ENCODE peak calls at places on chromosomes 2 and 18, in five cellular contexts. One of them, this sample, is unnamed. For H3K36me3, the result is how much of the 10 kb centered on the place peaks cover.

GRCh38 chr2:101463885-101464653 is 10.8 kb downstream of the RFX8 start:
- DNase-seq in kidney: no peak
- DNase-seq in IMR-90: peak
- DNase-seq in K562: no peak
- DNase-seq in H1: no peak
- DNase-seq in this sample: no peak

GRCh38 chr2:37829202-37829601 is 95.9 kb upstream of the RMDN2 start:
- DNase-seq in kidney: peak
- DNase-seq in IMR-90: peak
- DNase-seq in K562: no peak
- DNase-seq in H1: no peak
- DNase-seq in this sample: no peak

GRCh38 chr2:105895995-105896764 is 151.5 kb downstream of the NCK2 start:
- DNase-seq in kidney: no peak
- DNase-seq in IMR-90: no peak
- DNase-seq in K562: no peak
- DNase-seq in H1: no peak
- DNase-seq in this sample: no peak

GRCh38 chr2:45708501-45708900 is 57.0 kb downstream of the PRKCE start:
- DNase-seq in kidney: no peak
- DNase-seq in IMR-90: no peak
- DNase-seq in K562: no peak
- DNase-seq in H1: no peak
- DNase-seq in this sample: no peak

GRCh38 chr2:27663463-27664244 is at the start of the genes SLC4A1AP and SUPT7L:
- DNase-seq in kidney: peak
- DNase-seq in IMR-90: peak
- DNase-seq in K562: peak
- DNase-seq in H1: peak
- DNase-seq in this sample: peak

GRCh38 chr18:35511833-35512232 is 14.1 kb upstream of the INO80C start:
- DNase-seq in kidney: no peak
- DNase-seq in IMR-90: no peak
- DNase-seq in K562: no peak
- DNase-seq in H1: no peak
- DNase-seq in this sample: peak

GRCh38 chr2:142220239-142220638 is 89.4 kb upstream of the LRP1B start:
- DNase-seq in kidney: no peak
- DNase-seq in IMR-90: no peak
- DNase-seq in K562: no peak
- DNase-seq in H1: no peak
- DNase-seq in this sample: no peak

GRCh38 chr2:197369228-197369945 is 58.8 kb upstream of the ANKRD44 start:
- DNase-seq in kidney: no peak
- DNase-seq in IMR-90: no peak
- DNase-seq in K562: no peak
- DNase-seq in H1: no peak
- DNase-seq in this sample: no peak

GRCh38 chr2:235139956-235140800 is 188.4 kb downstream of the SH3BP4 start:
- DNase-seq in kidney: no peak
- DNase-seq in IMR-90: no peak
- DNase-seq in K562: no peak
- DNase-seq in H1: no peak
- DNase-seq in this sample: no peak

GRCh38 chr2:119352357-119352756 is 14.3 kb downstream of the C2orf76 start:
- DNase-seq in kidney: no peak
- DNase-seq in IMR-90: no peak
- DNase-seq in K562: no peak
- DNase-seq in H1: no peak
- DNase-seq in this sample: no peak

GRCh38 chr2:80238692-80239469 is 65.7 kb downstream of the LRRTM1 start:
- DNase-seq in kidney: no peak
- DNase-seq in IMR-90: peak
- DNase-seq in K562: peak
- DNase-seq in H1: no peak
- DNase-seq in this sample: peak

GRCh38 chr2:157936464-157936863 is 60.3 kb upstream of the ACVR1 start:
- DNase-seq in kidney: no peak
- DNase-seq in IMR-90: no peak
- DNase-seq in K562: no peak
- DNase-seq in H1: no peak
- DNase-seq in this sample: no peak

GRCh38 chr2:240293865-240294461 is 141.5 kb upstream of the GPC1 start:
- DNase-seq in kidney: no peak
- DNase-seq in IMR-90: peak
- DNase-seq in K562: no peak
- DNase-seq in H1: no peak
- DNase-seq in this sample: no peak

GRCh38 chr2:175766880-175767279 is 235.2 kb downstream of the LNPK start:
- DNase-seq in kidney: no peak
- DNase-seq in IMR-90: peak
- DNase-seq in K562: no peak
- DNase-seq in H1: no peak
- DNase-seq in this sample: no peak

GRCh38 chr2:142980246-142981068 is 103.0 kb downstream of the KYNU start:
- DNase-seq in kidney: no peak
- DNase-seq in IMR-90: peak
- DNase-seq in K562: no peak
- DNase-seq in H1: no peak
- DNase-seq in this sample: no peak

GRCh38 chr18:74063023-74063422 is 84.6 kb downstream of the FBXO15 start:
- DNase-seq in kidney: no peak
- DNase-seq in IMR-90: no peak
- DNase-seq in K562: peak
- DNase-seq in H1: no peak
- DNase-seq in this sample: no peak

GRCh38 chr2:309148-309969 is 21.5 kb upstream of the ALKAL2 start:
- DNase-seq in kidney: no peak
- DNase-seq in IMR-90: no peak
- DNase-seq in K562: peak
- DNase-seq in H1: peak
- DNase-seq in this sample: no peak

GRCh38 chr18:63320690-63321265 is 1.2 kb upstream of the BCL2 start:
- DNase-seq in kidney: peak
- DNase-seq in IMR-90: peak
- DNase-seq in K562: peak
- DNase-seq in H1: no peak
- DNase-seq in this sample: peak

GRCh38 chr2:58237741-58238140 is 3.4 kb downstream of the FANCL start:
- DNase-seq in kidney: no peak
- DNase-seq in IMR-90: no peak
- DNase-seq in K562: no peak
- DNase-seq in H1: no peak
- DNase-seq in this sample: no peak

GRCh38 chr2:46351388-46352141 is 54.4 kb downstream of the EPAS1 start:
- DNase-seq in kidney: peak
- DNase-seq in IMR-90: no peak
- DNase-seq in K562: no peak
- DNase-seq in H1: no peak
- DNase-seq in this sample: no peak

GRCh38 chr2:164868563-164869419 is 27.2 kb upstream of the COBLL1 start:
- DNase-seq in kidney: no peak
- DNase-seq in IMR-90: no peak
- DNase-seq in K562: no peak
- DNase-seq in H1: no peak
- DNase-seq in this sample: no peak

GRCh38 chr2:224398289-224398688 is 3.6 kb downstream of the FAM124B start:
- DNase-seq in kidney: no peak
- DNase-seq in IMR-90: no peak
- DNase-seq in K562: no peak
- DNase-seq in H1: no peak
- DNase-seq in this sample: no peak

GRCh38 chr2:118431997-118432396 is 343.7 kb downstream of the INSIG2 start:
- DNase-seq in kidney: no peak
- DNase-seq in IMR-90: no peak
- DNase-seq in K562: no peak
- DNase-seq in H1: no peak
- DNase-seq in this sample: no peak

GRCh38 chr2:62404948-62405347 is 101.0 kb downstream of the TMEM17 start:
- DNase-seq in kidney: no peak
- DNase-seq in IMR-90: no peak
- DNase-seq in K562: no peak
- DNase-seq in H1: no peak
- DNase-seq in this sample: no peak
- TF ChIP-seq CTCF in kidney: no peak
- TF ChIP-seq CTCF in IMR-90: no peak
- TF ChIP-seq CTCF in K562: no peak
- TF ChIP-seq CTCF in H1: no peak
- TF ChIP-seq CTCF in this sample: no peak

GRCh38 chr2:74865770-74866674 is 32.1 kb downstream of the HK2 start:
- DNase-seq in kidney: no peak
- DNase-seq in IMR-90: no peak
- DNase-seq in K562: no peak
- DNase-seq in H1: no peak
- DNase-seq in this sample: no peak

GRCh38 chr2:74863802-74864248 is 29.9 kb downstream of the HK2 start:
- DNase-seq in kidney: no peak
- DNase-seq in IMR-90: no peak
- DNase-seq in K562: no peak
- DNase-seq in H1: no peak
- DNase-seq in this sample: peak

GRCh38 chr2:74867841-74868658 is 34.1 kb downstream of the HK2 start:
- DNase-seq in kidney: no peak
- DNase-seq in IMR-90: peak
- DNase-seq in K562: no peak
- DNase-seq in H1: no peak
- DNase-seq in this sample: no peak

GRCh38 chr2:74862268-74862964 is 28.5 kb downstream of the HK2 start:
- DNase-seq in kidney: no peak
- DNase-seq in IMR-90: no peak
- DNase-seq in K562: peak
- DNase-seq in H1: no peak
- DNase-seq in this sample: peak

GRCh38 chr2:74864728-74865722 is 31.1 kb downstream of the HK2 start:
- DNase-seq in kidney: no peak
- DNase-seq in IMR-90: peak
- DNase-seq in K562: peak
- DNase-seq in H1: no peak
- DNase-seq in this sample: no peak
- H3K36me3 ChIP-seq in kidney: under half
- H3K36me3 ChIP-seq in IMR-90: under half
- H3K36me3 ChIP-seq in K562: half or more
- H3K36me3 ChIP-seq in H1: under half
- H3K36me3 ChIP-seq in this sample: under half

DNA sequence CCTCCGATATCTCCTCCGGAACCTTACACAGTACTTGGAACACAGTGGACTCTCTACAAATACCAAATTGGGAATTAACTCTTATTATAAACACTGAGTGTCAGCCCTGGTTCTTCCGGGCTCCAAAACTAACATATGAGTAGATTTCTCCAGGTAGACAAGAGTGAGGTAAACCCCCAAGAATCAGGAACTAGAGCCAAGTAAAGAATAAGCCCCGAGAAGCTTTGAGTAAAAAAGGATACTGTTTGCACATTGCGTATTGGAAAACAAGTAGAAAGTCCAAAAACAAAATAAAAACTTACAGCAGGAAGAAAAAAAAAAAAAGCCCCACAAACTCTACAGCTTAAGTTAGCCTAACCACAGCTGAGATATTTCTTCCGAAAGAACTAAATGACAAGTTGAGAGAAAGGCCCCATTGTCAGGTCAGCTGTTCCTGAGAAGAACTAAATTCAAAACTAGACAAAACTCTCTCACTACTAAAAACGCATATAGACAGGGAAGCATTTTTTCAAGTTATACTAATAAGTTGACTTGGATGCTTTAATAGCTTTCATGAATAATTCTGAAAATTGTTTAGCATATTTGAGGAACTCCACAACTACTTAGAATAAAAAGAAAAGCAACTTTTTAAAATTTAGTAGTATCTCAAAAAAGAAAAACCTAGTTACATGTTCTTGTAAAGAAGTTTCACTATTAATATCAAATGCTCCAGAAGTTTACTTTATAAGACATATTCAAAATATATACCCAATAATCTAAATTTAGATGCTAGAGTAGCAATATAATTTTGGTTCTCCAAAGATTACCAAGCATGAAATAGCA is 4.3 kb upstream of the HAAO start:
- DNase-seq in kidney: no peak
- DNase-seq in IMR-90: no peak
- DNase-seq in K562: no peak
- DNase-seq in H1: no peak
- DNase-seq in this sample: no peak
- H3K9ac ChIP-seq in kidney: no peak
- H3K9ac ChIP-seq in IMR-90: no peak
- H3K9ac ChIP-seq in K562: no peak
- H3K9ac ChIP-seq in H1: no peak
- H3K9ac ChIP-seq in this sample: no peak

GRCh38 chr2:220782609-220783113 is 789.4 kb downstream of the EPHA4 start:
- DNase-seq in kidney: no peak
- DNase-seq in IMR-90: no peak
- DNase-seq in K562: no peak
- DNase-seq in H1: no peak
- DNase-seq in this sample: no peak
- TF ChIP-seq CTCF in kidney: no peak
- TF ChIP-seq CTCF in IMR-90: no peak
- TF ChIP-seq CTCF in K562: no peak
- TF ChIP-seq CTCF in H1: no peak
- TF ChIP-seq CTCF in this sample: no peak

DNA sequence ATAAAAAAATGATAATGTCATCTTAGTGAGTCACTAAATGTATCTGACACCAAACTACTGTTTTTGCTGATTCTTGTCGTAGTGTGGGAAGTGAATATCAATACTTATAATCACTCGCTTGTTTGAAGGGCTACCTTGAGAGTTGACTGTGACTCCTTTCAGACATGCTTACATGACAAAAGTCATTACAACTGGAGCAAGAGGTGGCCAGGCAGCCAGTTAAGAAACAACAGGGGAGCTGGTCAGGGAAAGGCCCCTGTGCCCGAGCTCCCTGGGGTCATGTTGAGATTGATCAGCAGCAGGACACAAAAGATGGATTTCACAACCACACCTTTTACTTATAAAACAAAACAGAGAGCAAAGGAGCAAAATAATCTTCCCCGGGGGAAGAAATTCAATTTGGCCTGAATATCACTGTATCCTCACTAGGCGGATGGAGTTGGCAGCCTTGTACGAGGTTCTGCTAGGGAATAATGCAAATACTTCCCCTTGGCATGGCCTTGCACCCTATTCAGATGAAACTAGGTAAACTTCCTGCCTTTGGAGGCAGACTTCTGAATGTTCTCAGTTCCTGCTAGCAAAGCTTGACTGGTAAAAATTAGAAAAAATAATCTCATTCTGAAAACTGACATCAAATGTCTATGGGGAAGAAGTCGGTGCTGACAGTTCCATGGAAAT is 101.2 kb downstream of the DYNC1I2 start:
- DNase-seq in kidney: no peak
- DNase-seq in IMR-90: no peak
- DNase-seq in K562: no peak
- DNase-seq in H1: peak
- DNase-seq in this sample: no peak
- H3K36me3 ChIP-seq in kidney: under half
- H3K36me3 ChIP-seq in IMR-90: under half
- H3K36me3 ChIP-seq in K562: half or more
- H3K36me3 ChIP-seq in H1: under half
- H3K36me3 ChIP-seq in this sample: under half

GRCh38 chr18:33652645-33653044 is 74.6 kb downstream of the ASXL3 start:
- DNase-seq in kidney: no peak
- DNase-seq in IMR-90: no peak
- DNase-seq in K562: no peak
- DNase-seq in H1: no peak
- DNase-seq in this sample: no peak

GRCh38 chr18:33647365-33647764 is 69.3 kb downstream of the ASXL3 start:
- DNase-seq in kidney: no peak
- DNase-seq in IMR-90: no peak
- DNase-seq in K562: no peak
- DNase-seq in H1: no peak
- DNase-seq in this sample: no peak
- H3K9ac ChIP-seq in kidney: no peak
- H3K9ac ChIP-seq in IMR-90: no peak
- H3K9ac ChIP-seq in K562: no peak
- H3K9ac ChIP-seq in H1: no peak
- H3K9ac ChIP-seq in this sample: no peak

This sample was measured in colonic mucosa.